ENCODE peak calls at places on chromosomes 4 and X, in six cellular contexts. N is fibroblast of lung, T is hypothalamus, Z is AG09319, O is H9, V is EH. M is an unnamed sample.

GRCh38 chr4:158624889-158625478 is 46.7 kb downstream of the C4orf46 start:
- DNase-seq in N (peak), T (peak), Z (peak), O (peak), V (peak), M (peak)

GRCh38 chr4:114464873-114465272 is 133.7 kb upstream of the UGT8 start:
- DNase-seq in N (no peak), T (no peak), Z (no peak), O (no peak), V (peak), M (no peak)

GRCh38 chrX:153925739-153926593 is at the start of gene ARHGAP4:
- DNase-seq in N (no peak), T (no peak), Z (no peak), O (peak), V (no peak), M (no peak)

GRCh38 chr4:20944961-20945360 is 244.7 kb downstream of the PACRGL start:
- DNase-seq in N (no peak), T (no peak), Z (no peak), O (no peak), V (no peak), M (no peak)

GRCh38 chrX:121254336-121254735 is 206.9 kb downstream of the GLUD2 start:
- DNase-seq in N (no peak), T (no peak), Z (no peak), O (peak), V (no peak), M (no peak)

GRCh38 chr4:20612313-20612712 is 87.9 kb upstream of the PACRGL start:
- DNase-seq in N (peak), T (no peak), Z (no peak), O (no peak), V (peak), M (no peak)

GRCh38 chr4:7358100-7358735 is 76.5 kb downstream of the PSAPL1 start:
- DNase-seq in N (peak), T (no peak), Z (peak), O (no peak), V (peak), M (peak)

GRCh38 chr4:148057425-148058020 is 325.6 kb downstream of the ARHGAP10 start:
- DNase-seq in N (no peak), T (no peak), Z (no peak), O (no peak), V (no peak), M (no peak)

GRCh38 chr4:2849267-2850140 is 5.9 kb downstream of the ADD1 start:
- DNase-seq in N (no peak), T (no peak), Z (no peak), O (no peak), V (peak), M (peak)

GRCh38 chrX:42131856-42132255 is 208.5 kb upstream of the CASK start:
- DNase-seq in N (peak), T (no peak), Z (no peak), O (no peak), V (no peak), M (no peak)

GRCh38 chr4:153151535-153152452 is 52.4 kb upstream of the TRIM2 start:
- DNase-seq in N (peak), T (peak), Z (no peak), O (peak), V (peak), M (peak)

GRCh38 chr4:184817494-184818215 is 8.1 kb downstream of the ACSL1 start:
- DNase-seq in N (no peak), T (no peak), Z (no peak), O (no peak), V (no peak), M (no peak)

GRCh38 chr4:1042352-1043025 is 31.1 kb downstream of the FGFRL1 start:
- DNase-seq in N (no peak), T (no peak), Z (no peak), O (no peak), V (no peak), M (no peak)

GRCh38 chr4:56197387-56197786 is 189.9 kb downstream of the AASDH start:
- DNase-seq in N (no peak), T (no peak), Z (no peak), O (no peak), V (no peak), M (no peak)

GRCh38 chrX:133258481-133258880 is 40.3 kb upstream of the TFDP3 start:
- DNase-seq in N (peak), T (no peak), Z (no peak), O (no peak), V (peak), M (peak)

GRCh38 chr4:165464338-165464737 is 85.5 kb downstream of the CPE start:
- DNase-seq in N (no peak), T (no peak), Z (no peak), O (no peak), V (no peak), M (no peak)

GRCh38 chr4:16329797-16330134 is 103.5 kb upstream of the TAPT1 start:
- DNase-seq in N (no peak), T (no peak), Z (no peak), O (no peak), V (no peak), M (no peak)

GRCh38 chr4:73653695-73654106 is 33.5 kb upstream of the RASSF6 start:
- DNase-seq in N (peak), T (peak), Z (peak), O (no peak), V (peak), M (peak)

GRCh38 chr4:9987749-9988346 is 33.4 kb downstream of the SLC2A9 start:
- DNase-seq in N (no peak), T (no peak), Z (no peak), O (no peak), V (no peak), M (no peak)

GRCh38 chrX:13008189-13008533 is 33.3 kb downstream of the TMSB4X start:
- DNase-seq in N (no peak), T (no peak), Z (no peak), O (no peak), V (no peak), M (no peak)

GRCh38 chr4:150308824-150309472 is 230.7 kb downstream of the DCLK2 start:
- DNase-seq in N (peak), T (no peak), Z (no peak), O (no peak), V (peak), M (peak)

GRCh38 chrX:112147206-112147605 is 64.6 kb upstream of the TRPC5 start:
- DNase-seq in N (no peak), T (peak), Z (no peak), O (peak), V (no peak), M (peak)

GRCh38 chrX:139930923-139931645 is 1.8 kb downstream of the ATP11C start:
- DNase-seq in N (no peak), T (no peak), Z (no peak), O (no peak), V (peak), M (peak)

GRCh38 chr4:157246959-157247358 is 26.4 kb downstream of the GRIA2 start:
- DNase-seq in N (no peak), T (no peak), Z (no peak), O (no peak), V (no peak), M (peak)

GRCh38 chr4:6375620-6376295 is 96.7 kb downstream of the PPP2R2C start:
- DNase-seq in N (no peak), T (no peak), Z (no peak), O (no peak), V (no peak), M (no peak)